ENCODE peak calls at places on chromosomes 4 and X, in four cellular contexts. A is WTC11, E is HepG2, G is K562. Z is an unnamed sample.

GRCh38 chr4:38523524-38524448 is 140.2 kb upstream of the KLF3 start:
- DNase-seq in A (no peak), E (no peak), G (peak), Z (no peak)

GRCh38 chr4:156971168-156971601 is 414 bp downstream of the PDGFC start:
- DNase-seq in A (peak), E (no peak), G (no peak), Z (peak)

GRCh38 chr4:56186808-56187523 is 200.3 kb downstream of the AASDH start:
- DNase-seq in A (no peak), E (no peak), G (no peak), Z (peak)

GRCh38 chr4:3689006-3689405 is 77.2 kb upstream of the ADRA2C start:
- DNase-seq in A (peak), E (no peak), G (no peak), Z (no peak)

GRCh38 chrX:71911023-71911730 is 532 bp downstream of the NHSL2 start:
- DNase-seq in A (peak), E (no peak), G (no peak), Z (peak)

GRCh38 chrX:44012484-44013096 is 39.4 kb upstream of the NDP start:
- DNase-seq in A (no peak), E (no peak), G (no peak), Z (no peak)

GRCh38 chr4:8364141-8364540 is 76.4 kb downstream of the ACOX3 start:
- DNase-seq in A (no peak), E (no peak), G (no peak), Z (no peak)

GRCh38 chr4:168475745-168476144 is 4.5 kb downstream of the DDX60L start:
- DNase-seq in A (peak), E (no peak), G (no peak), Z (no peak)

GRCh38 chr4:7066006-7066405 is 1.9 kb downstream of the GRPEL1 start:
- DNase-seq in A (no peak), E (no peak), G (no peak), Z (no peak)

DNA sequence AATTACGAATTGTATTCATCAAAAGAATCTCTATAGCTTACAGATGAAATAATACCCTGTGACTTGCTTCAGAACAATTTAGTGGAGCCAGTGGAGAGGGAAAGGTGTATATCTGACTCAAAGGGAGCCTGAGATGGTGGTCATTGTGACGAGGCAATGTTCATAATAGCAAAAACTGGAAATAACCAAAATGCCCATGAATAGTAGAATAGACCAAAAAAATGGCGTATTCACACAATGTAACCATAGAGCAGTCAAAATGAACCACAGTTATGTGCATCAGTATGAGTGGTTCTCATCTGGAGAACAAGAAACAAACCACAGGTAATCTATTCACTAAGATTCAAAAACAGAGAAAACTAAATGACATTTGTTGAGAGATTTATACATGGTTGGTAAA is 125.3 kb upstream of the CLNK start:
- DNase-seq in A (no peak), E (no peak), G (no peak), Z (no peak)
- TF ChIP-seq ELF4 in A (no peak), E (no peak), G (no peak), Z (no peak)

GRCh38 chrX:336227-336626 is 17.6 kb upstream of the GTPBP6 start:
- DNase-seq in A (no peak), E (no peak), G (no peak), Z (no peak)

GRCh38 chrX:333611-334311 is 15.2 kb upstream of the GTPBP6 start:
- DNase-seq in A (no peak), E (no peak), G (no peak), Z (no peak)

GRCh38 chrX:335758-336155 is 17.2 kb upstream of the GTPBP6 start:
- DNase-seq in A (no peak), E (no peak), G (no peak), Z (no peak)

GRCh38 chrX:334331-334891 is 15.8 kb upstream of the GTPBP6 start:
- DNase-seq in A (no peak), E (no peak), G (no peak), Z (no peak)

DNA sequence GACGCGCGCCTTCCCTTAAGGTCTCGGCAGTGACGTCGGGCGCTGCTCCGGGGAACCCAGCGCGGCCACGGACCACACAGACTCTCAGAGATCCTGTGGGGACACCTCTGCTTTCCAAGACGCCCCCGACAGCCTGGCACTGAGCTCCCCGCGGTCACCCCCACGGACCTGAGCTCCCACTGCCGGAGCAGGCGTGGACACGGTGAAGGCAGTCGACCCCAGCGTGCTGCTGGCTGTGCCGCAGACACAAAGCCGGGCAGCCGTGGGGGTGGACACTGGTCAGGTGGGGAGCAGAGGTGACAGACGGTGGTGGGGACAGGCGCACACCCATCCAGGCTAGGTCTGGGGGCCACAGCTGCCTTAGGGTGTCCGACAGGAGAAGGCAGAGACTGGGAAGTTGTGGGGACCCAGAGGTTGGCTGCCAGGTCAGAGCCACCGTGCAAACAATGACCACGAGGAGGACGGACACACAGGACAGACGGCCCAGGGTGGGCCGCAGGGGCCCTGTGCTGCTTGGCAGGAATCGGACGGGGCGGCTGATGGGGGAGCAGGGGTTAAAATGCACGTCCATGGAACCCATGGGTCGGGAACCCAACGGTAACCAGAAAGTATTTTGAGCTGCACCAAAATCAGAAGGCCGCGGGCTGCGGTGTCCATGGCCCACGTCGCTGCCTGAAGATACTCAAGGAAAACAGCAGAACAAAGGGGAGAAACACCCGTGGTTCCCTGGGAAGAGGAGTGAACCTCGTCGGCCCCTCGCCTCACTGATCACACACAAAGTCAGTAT is 16.6 kb upstream of the GTPBP6 start:
- DNase-seq in A (no peak), E (no peak), G (no peak), Z (no peak)
- TF ChIP-seq ELF4 in A (no peak), E (no peak), G (no peak), Z (no peak)

GRCh38 chrX:66042307-66043077 is 2.6 kb upstream of the VSIG4 start:
- DNase-seq in A (no peak), E (no peak), G (no peak), Z (no peak)
- TF ChIP-seq ELF4 in A (no peak), E (no peak), G (no peak), Z (no peak)

GRCh38 chrX:119101168-119101567 is 26.4 kb downstream of the KIAA1210 start:
- DNase-seq in A (no peak), E (no peak), G (no peak), Z (no peak)

GRCh38 chrX:119105826-119106225 is 21.8 kb downstream of the KIAA1210 start:
- DNase-seq in A (no peak), E (no peak), G (no peak), Z (no peak)
- TF ChIP-seq ELF4 in A (no peak), E (no peak), G (no peak), Z (no peak)

GRCh38 chr4:183586824-183587223 is 72.2 kb downstream of the RWDD4 start:
- DNase-seq in A (no peak), E (no peak), G (no peak), Z (no peak)

GRCh38 chr4:183588691-183589090 is 70.3 kb downstream of the RWDD4 start:
- DNase-seq in A (no peak), E (no peak), G (no peak), Z (no peak)

GRCh38 chr4:183589710-183590109 is 69.3 kb downstream of the RWDD4 start:
- DNase-seq in A (no peak), E (no peak), G (no peak), Z (no peak)

GRCh38 chr4:183591301-183591700 is 67.7 kb downstream of the RWDD4 start:
- DNase-seq in A (no peak), E (no peak), G (no peak), Z (no peak)

GRCh38 chr4:183588169-183588675 is 70.8 kb downstream of the RWDD4 start:
- DNase-seq in A (no peak), E (no peak), G (no peak), Z (peak)
- TF ChIP-seq ELF4 in A (no peak), E (no peak), G (no peak), Z (no peak)

DNA sequence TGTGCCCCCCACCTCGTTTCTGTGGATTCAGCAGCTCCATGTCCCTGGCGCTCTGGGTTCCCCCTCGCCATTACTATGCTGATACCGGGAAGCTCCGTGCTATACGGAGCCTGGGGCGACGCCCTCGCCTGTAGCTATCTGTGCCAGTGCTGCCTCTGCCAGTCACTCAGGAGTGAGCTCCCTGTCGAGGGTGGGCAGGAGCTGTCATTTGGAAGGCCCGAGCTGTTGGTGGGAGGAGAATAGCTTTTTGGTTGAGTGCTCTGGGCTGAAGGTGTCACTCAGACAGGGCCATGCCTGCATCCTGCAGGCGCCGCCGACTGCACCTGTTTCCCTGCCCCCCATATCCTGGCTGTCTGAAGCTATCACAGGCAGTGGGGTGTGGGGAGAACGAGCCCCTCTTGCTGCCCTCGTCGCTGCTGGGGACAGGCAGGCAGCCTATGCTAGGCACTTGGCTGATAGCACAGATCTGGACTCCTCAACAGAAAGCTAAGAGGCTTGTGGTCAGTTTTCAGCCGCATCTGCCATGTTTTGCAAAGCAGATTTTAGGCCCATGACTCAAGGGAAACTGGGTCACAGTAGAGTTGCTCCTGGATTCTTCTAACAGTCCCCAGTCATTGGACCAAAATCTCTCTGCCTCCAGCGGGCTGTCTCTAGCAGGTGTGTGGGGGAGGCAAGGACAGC is 31.8 kb downstream of the CPLX1 start:
- DNase-seq in A (no peak), E (no peak), G (no peak), Z (no peak)
- TF ChIP-seq ELF4 in A (no peak), E (no peak), G (no peak), Z (no peak)

DNA sequence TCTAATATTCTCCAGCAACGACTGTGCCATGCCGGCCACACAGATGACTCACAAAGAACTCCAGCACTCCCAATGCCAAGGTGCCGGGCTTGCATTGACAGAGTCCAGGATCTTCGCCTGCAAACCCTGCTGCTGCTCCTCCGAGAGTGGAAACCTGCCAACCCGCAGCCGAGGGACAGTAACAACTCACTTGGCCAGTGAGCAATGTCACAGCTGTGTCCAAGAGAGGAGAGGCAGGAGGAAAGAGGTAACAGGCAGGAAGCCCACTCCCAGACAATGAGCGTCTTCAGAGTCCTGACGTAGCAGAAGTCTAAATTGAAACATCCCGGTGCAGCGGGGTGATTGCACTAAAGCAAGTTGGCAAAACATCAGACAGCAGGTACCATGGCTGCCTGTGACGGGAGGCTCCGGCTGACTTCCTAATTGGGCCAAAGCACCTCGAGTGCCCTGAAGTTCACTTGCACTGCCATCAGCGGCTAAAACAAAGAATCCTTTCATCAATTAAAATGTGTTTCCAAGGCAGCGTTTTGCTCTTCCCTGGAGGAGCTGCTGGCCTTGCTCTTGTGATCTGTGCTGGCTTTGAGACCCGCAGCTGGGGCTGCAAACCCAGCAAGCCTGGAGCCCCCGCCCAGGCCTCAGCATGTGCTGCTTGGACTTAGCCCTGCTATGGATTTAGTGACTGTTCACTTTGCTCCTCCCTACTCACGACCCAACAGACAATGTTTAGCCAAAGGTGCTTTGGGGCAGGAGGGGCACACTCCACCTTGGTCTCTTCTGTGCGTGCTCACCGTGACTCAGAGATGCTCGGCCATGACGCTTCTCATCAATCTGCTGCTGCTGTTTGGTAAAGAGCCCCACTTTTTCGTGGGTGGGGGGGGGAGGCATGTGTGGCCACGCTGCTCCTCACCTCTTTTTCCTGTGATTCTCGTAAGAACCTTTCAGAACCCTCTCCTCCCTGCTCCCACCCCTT is 36.5 kb downstream of the DCTD start:
- DNase-seq in A (no peak), E (peak), G (no peak), Z (no peak)
- TF ChIP-seq ELF4 in A (no peak), E (no peak), G (no peak), Z (no peak)

DNA sequence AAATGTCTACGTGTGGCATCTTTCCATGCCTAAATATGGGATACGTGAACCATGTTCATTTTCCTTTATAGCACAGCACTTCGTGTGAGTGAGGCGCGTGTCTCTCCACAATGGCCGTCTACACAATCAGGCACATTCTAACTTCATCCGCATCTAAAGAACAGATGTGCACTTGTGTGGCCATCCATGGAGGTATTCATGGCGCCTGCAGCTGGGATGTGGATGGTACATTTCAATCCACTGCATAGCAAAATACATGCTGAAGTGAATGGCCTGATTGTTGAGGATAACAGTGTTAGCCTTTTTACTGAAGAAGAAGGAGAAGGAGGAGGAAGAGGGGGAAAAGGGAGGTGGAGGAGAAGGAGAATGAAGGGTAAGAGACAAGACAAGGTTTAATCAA is 34.4 kb upstream of the TRIM2 start:
- DNase-seq in A (no peak), E (no peak), G (no peak), Z (no peak)
- TF ChIP-seq ELF4 in A (no peak), E (no peak), G (no peak), Z (no peak)